ENCODE peak calls at places on chromosomes 5 and 9, in eight cellular contexts. One of them, this sample, is unnamed. For H3K27me3 and H3K9me3, the result is how much of the 10 kb centered on the place peaks cover.

GRCh38 chr5:223791-224190 is 5.7 kb downstream of the SDHA start:
- DNase-seq in aorta: no peak
- DNase-seq in small intestine: no peak
- DNase-seq in CD4-positive, alpha-beta T cell: no peak
- DNase-seq in IMR-90: no peak
- DNase-seq in Peyer's patch: no peak
- DNase-seq in esophagus squamous epithelium: no peak
- DNase-seq in iPS DF 6.9: no peak
- DNase-seq in this sample: no peak

GRCh38 chr5:150295741-150296486 is 6.3 kb upstream of the CAMK2A start:
- DNase-seq in Peyer's patch: no peak
- DNase-seq in esophagus squamous epithelium: no peak
- DNase-seq in iPS DF 6.9: no peak
- DNase-seq in CD4-positive, alpha-beta T cell: no peak
- DNase-seq in aorta: no peak
- DNase-seq in small intestine: no peak
- DNase-seq in IMR-90: no peak
- DNase-seq in this sample: no peak

GRCh38 chr9:76463211-76463610 is 4.2 kb downstream of the GCNT1 start:
- DNase-seq in Peyer's patch: no peak
- DNase-seq in CD4-positive, alpha-beta T cell: no peak
- DNase-seq in IMR-90: no peak
- DNase-seq in esophagus squamous epithelium: no peak
- DNase-seq in aorta: no peak
- DNase-seq in small intestine: no peak
- DNase-seq in iPS DF 6.9: no peak
- DNase-seq in this sample: no peak

GRCh38 chr9:80090317-80090716 is 518.6 kb downstream of the TLE4 start:
- DNase-seq in Peyer's patch: no peak
- DNase-seq in aorta: no peak
- DNase-seq in esophagus squamous epithelium: no peak
- DNase-seq in small intestine: no peak
- DNase-seq in CD4-positive, alpha-beta T cell: no peak
- DNase-seq in IMR-90: no peak
- DNase-seq in iPS DF 6.9: no peak
- DNase-seq in this sample: no peak

GRCh38 chr9:69173891-69174644 is at the start of gene TJP2:
- DNase-seq in iPS DF 6.9: no peak
- DNase-seq in IMR-90: peak
- DNase-seq in esophagus squamous epithelium: no peak
- DNase-seq in CD4-positive, alpha-beta T cell: peak
- DNase-seq in Peyer's patch: peak
- DNase-seq in small intestine: no peak
- DNase-seq in aorta: peak
- DNase-seq in this sample: peak

GRCh38 chr5:107968998-107969397 is 298.3 kb upstream of the EFNA5 start:
- DNase-seq in iPS DF 6.9: no peak
- DNase-seq in small intestine: no peak
- DNase-seq in CD4-positive, alpha-beta T cell: no peak
- DNase-seq in esophagus squamous epithelium: no peak
- DNase-seq in aorta: no peak
- DNase-seq in Peyer's patch: no peak
- DNase-seq in IMR-90: peak
- DNase-seq in this sample: no peak

GRCh38 chr5:41790038-41790776 is 80.0 kb downstream of the OXCT1 start:
- DNase-seq in IMR-90: peak
- DNase-seq in aorta: no peak
- DNase-seq in CD4-positive, alpha-beta T cell: no peak
- DNase-seq in esophagus squamous epithelium: no peak
- DNase-seq in Peyer's patch: no peak
- DNase-seq in small intestine: no peak
- DNase-seq in iPS DF 6.9: no peak
- DNase-seq in this sample: peak

GRCh38 chr5:149205625-149206523 is 64.6 kb downstream of the ABLIM3 start:
- DNase-seq in small intestine: no peak
- DNase-seq in CD4-positive, alpha-beta T cell: no peak
- DNase-seq in esophagus squamous epithelium: no peak
- DNase-seq in Peyer's patch: no peak
- DNase-seq in IMR-90: peak
- DNase-seq in aorta: peak
- DNase-seq in iPS DF 6.9: no peak
- DNase-seq in this sample: no peak

GRCh38 chr5:107121793-107122519 is 548.8 kb downstream of the EFNA5 start:
- DNase-seq in IMR-90: no peak
- DNase-seq in CD4-positive, alpha-beta T cell: no peak
- DNase-seq in iPS DF 6.9: no peak
- DNase-seq in small intestine: no peak
- DNase-seq in Peyer's patch: no peak
- DNase-seq in aorta: no peak
- DNase-seq in esophagus squamous epithelium: no peak
- DNase-seq in this sample: no peak

GRCh38 chr9:135701067-135701967 is 668 bp upstream of the KCNT1 start:
- DNase-seq in aorta: no peak
- DNase-seq in esophagus squamous epithelium: no peak
- DNase-seq in Peyer's patch: no peak
- DNase-seq in CD4-positive, alpha-beta T cell: no peak
- DNase-seq in iPS DF 6.9: no peak
- DNase-seq in small intestine: no peak
- DNase-seq in IMR-90: no peak
- DNase-seq in this sample: no peak
- H3K27me3 ChIP-seq in aorta: under half
- H3K27me3 ChIP-seq in esophagus squamous epithelium: under half
- H3K27me3 ChIP-seq in Peyer's patch: under half
- H3K27me3 ChIP-seq in CD4-positive, alpha-beta T cell: under half
- H3K27me3 ChIP-seq in iPS DF 6.9: under half
- H3K27me3 ChIP-seq in small intestine: under half
- H3K27me3 ChIP-seq in IMR-90: under half
- H3K27me3 ChIP-seq in this sample: under half

DNA sequence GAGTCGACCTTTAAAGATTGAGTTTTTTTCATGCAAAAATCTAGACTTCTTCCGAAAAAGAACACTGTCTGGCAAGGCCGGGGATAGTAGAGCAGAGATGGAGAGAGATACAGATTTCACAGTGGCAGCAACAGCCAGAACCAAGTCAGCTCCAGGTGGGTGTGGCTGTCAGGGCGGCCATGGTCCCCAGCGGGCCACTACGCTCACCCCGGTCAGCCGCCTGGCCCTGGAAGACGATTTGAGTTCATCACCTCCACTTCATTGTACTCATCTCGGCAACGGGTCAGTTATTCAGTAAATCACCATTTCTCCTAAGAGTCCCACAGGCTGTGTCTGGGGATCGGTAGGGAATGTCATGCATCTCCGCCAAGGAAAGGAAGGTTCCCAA is 53.0 kb downstream of the ZNF354C start:
- DNase-seq in IMR-90: no peak
- DNase-seq in Peyer's patch: peak
- DNase-seq in esophagus squamous epithelium: no peak
- DNase-seq in aorta: no peak
- DNase-seq in small intestine: no peak
- DNase-seq in CD4-positive, alpha-beta T cell: no peak
- DNase-seq in iPS DF 6.9: no peak
- DNase-seq in this sample: no peak
- H3K9me3 ChIP-seq in IMR-90: under half
- H3K9me3 ChIP-seq in Peyer's patch: under half
- H3K9me3 ChIP-seq in esophagus squamous epithelium: under half
- H3K9me3 ChIP-seq in aorta: under half
- H3K9me3 ChIP-seq in small intestine: under half
- H3K9me3 ChIP-seq in CD4-positive, alpha-beta T cell: under half
- H3K9me3 ChIP-seq in iPS DF 6.9: under half
- H3K9me3 ChIP-seq in this sample: under half

DNA sequence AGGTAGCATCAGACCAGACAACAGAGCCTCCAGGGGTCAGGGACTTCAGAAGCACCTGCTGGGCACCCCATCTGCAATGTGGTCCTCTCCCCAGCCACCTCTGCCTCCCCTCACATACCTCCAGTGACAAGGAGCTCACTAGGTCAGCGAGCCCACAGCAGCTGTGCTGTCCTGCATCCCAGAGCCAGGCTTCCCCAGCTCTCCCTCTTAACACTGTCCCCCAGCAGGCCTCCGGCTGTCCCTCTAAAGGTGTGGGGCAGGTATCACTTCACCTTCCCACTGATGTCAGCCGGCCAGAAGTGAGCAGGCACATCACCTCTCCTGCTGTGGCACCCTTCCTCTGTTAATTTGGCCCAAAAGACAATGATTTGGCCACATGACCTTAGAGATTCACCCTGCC is 83.6 kb downstream of the LMX1B start:
- DNase-seq in small intestine: no peak
- DNase-seq in esophagus squamous epithelium: no peak
- DNase-seq in aorta: peak
- DNase-seq in IMR-90: no peak
- DNase-seq in CD4-positive, alpha-beta T cell: no peak
- DNase-seq in iPS DF 6.9: no peak
- DNase-seq in Peyer's patch: no peak
- DNase-seq in this sample: no peak
- H3K27me3 ChIP-seq in small intestine: under half
- H3K27me3 ChIP-seq in esophagus squamous epithelium: under half
- H3K27me3 ChIP-seq in aorta: under half
- H3K27me3 ChIP-seq in IMR-90: under half
- H3K27me3 ChIP-seq in CD4-positive, alpha-beta T cell: under half
- H3K27me3 ChIP-seq in iPS DF 6.9: under half
- H3K27me3 ChIP-seq in Peyer's patch: under half
- H3K27me3 ChIP-seq in this sample: under half

DNA sequence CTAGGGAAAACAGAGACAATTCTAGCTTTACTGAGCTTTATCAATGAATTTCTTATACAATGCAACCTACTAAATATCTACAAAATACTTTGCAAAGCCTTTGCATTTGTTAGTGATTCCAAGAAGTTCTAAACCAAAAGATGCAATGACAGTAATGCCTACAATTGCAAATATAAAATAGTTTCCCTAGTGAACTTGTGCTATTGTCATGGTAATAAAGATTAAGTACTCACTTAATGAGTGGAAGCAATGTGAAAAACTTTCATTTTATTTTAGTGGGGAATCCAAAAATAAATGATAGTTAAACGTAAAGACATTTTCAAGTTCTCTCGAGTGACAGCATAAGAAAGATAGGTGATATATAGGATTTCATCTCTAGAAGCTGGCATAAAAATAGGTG is 270.5 kb upstream of the CTNND2 start:
- DNase-seq in small intestine: no peak
- DNase-seq in CD4-positive, alpha-beta T cell: no peak
- DNase-seq in esophagus squamous epithelium: no peak
- DNase-seq in IMR-90: no peak
- DNase-seq in iPS DF 6.9: no peak
- DNase-seq in aorta: no peak
- DNase-seq in Peyer's patch: no peak
- DNase-seq in this sample: no peak
- H3K9me3 ChIP-seq in small intestine: under half
- H3K9me3 ChIP-seq in CD4-positive, alpha-beta T cell: under half
- H3K9me3 ChIP-seq in esophagus squamous epithelium: under half
- H3K9me3 ChIP-seq in IMR-90: under half
- H3K9me3 ChIP-seq in iPS DF 6.9: under half
- H3K9me3 ChIP-seq in aorta: under half
- H3K9me3 ChIP-seq in Peyer's patch: under half
- H3K9me3 ChIP-seq in this sample: under half

GRCh38 chr5:43036856-43037711 is 3.0 kb downstream of the ANXA2R start:
- DNase-seq in Peyer's patch: peak
- DNase-seq in IMR-90: peak
- DNase-seq in esophagus squamous epithelium: no peak
- DNase-seq in aorta: no peak
- DNase-seq in small intestine: peak
- DNase-seq in CD4-positive, alpha-beta T cell: no peak
- DNase-seq in iPS DF 6.9: no peak
- DNase-seq in this sample: no peak
- H3K27me3 ChIP-seq in Peyer's patch: under half
- H3K27me3 ChIP-seq in IMR-90: under half
- H3K27me3 ChIP-seq in esophagus squamous epithelium: under half
- H3K27me3 ChIP-seq in aorta: under half
- H3K27me3 ChIP-seq in small intestine: under half
- H3K27me3 ChIP-seq in CD4-positive, alpha-beta T cell: under half
- H3K27me3 ChIP-seq in iPS DF 6.9: half or more
- H3K27me3 ChIP-seq in this sample: under half